ENCODE peak calls at places on chromosomes 7 and 10, in five cellular contexts. R, Z, V, P and F are unnamed samples.

GRCh38 chr7:26265061-26265460 is 26.6 kb upstream of the SNX10 start:
- DNase-seq in Z (no peak), R (no peak), P (no peak), V (no peak), F (no peak)

GRCh38 chr7:155618708-155619633 is 25.5 kb upstream of the RBM33 start:
- DNase-seq in R (no peak), Z (peak), V (peak), P (no peak), F (no peak)

GRCh38 chr10:19592276-19592675 is 224.0 kb upstream of the PLXDC2 start:
- DNase-seq in V (no peak), P (no peak), R (no peak), Z (peak), F (no peak)

GRCh38 chr10:95552680-95553342 is 8.4 kb downstream of the SORBS1 start:
- DNase-seq in P (no peak), R (no peak), Z (no peak), V (no peak), F (no peak)

GRCh38 chr10:62627985-62628384 is 176.5 kb upstream of the ADO start:
- DNase-seq in R (no peak), P (no peak), Z (peak), V (no peak), F (no peak)

GRCh38 chr7:30469303-30469702 is 9.3 kb downstream of the NOD1 start:
- DNase-seq in R (no peak), Z (peak), V (peak), P (no peak), F (no peak)

GRCh38 chr10:8396675-8397074 is 342.2 kb downstream of the GATA3 start:
- DNase-seq in V (no peak), P (no peak), Z (peak), R (no peak), F (no peak)

GRCh38 chr10:122149138-122149606 is 121.9 kb upstream of the BTBD16 start:
- DNase-seq in Z (peak), R (no peak), P (no peak), V (no peak), F (no peak)

GRCh38 chr7:25949672-25950487 is 202.1 kb upstream of the NFE2L3 start:
- DNase-seq in V (peak), P (no peak), R (peak), Z (no peak), F (no peak)

GRCh38 chr7:41832936-41833335 is 130.0 kb upstream of the INHBA start:
- DNase-seq in R (no peak), V (no peak), Z (no peak), P (no peak), F (no peak)

GRCh38 chr7:27453702-27454405 is 208.8 kb downstream of the HIBADH start:
- DNase-seq in P (no peak), R (peak), V (no peak), Z (peak), F (no peak)

GRCh38 chr10:24407928-24408327 is 199.0 kb downstream of the KIAA1217 start:
- DNase-seq in P (no peak), V (no peak), R (no peak), Z (no peak), F (no peak)

GRCh38 chr10:119313645-119314044 is 106.3 kb downstream of the GRK5 start:
- DNase-seq in V (peak), Z (no peak), R (peak), P (no peak), F (peak)

GRCh38 chr7:149770728-149771127 is 2.7 kb downstream of the ZNF467 start:
- DNase-seq in R (no peak), Z (no peak), P (no peak), V (no peak), F (no peak)

GRCh38 chr10:16545126-16545736 is 23.6 kb upstream of the C1QL3 start:
- DNase-seq in R (peak), V (no peak), Z (peak), P (peak), F (peak)

GRCh38 chr10:2836921-2837662 is 230.3 kb upstream of the PFKP start:
- DNase-seq in P (no peak), R (no peak), Z (no peak), V (no peak), F (no peak)

GRCh38 chr10:103602028-103602851 is 108.7 kb downstream of the NEURL1 start:
- DNase-seq in V (no peak), R (no peak), P (no peak), Z (no peak), F (no peak)

GRCh38 chr7:81833401-81833800 is 63.6 kb upstream of the HGF start:
- DNase-seq in P (no peak), Z (peak), V (no peak), R (no peak), F (no peak)

GRCh38 chr10:7410306-7410799 is 481 bp downstream of the SFMBT2 start:
- DNase-seq in R (peak), P (no peak), Z (peak), V (peak), F (no peak)

GRCh38 chr10:110919971-110920881 is 822 bp downstream of the SHOC2 start:
- DNase-seq in R (peak), Z (peak), P (no peak), V (peak), F (no peak)

GRCh38 chr7:157684596-157685429 is 348.0 kb downstream of the DNAJB6 start:
- DNase-seq in P (no peak), R (no peak), V (no peak), Z (no peak), F (no peak)

GRCh38 chr10:124699471-124700292 is 44.5 kb downstream of the FAM53B start:
- DNase-seq in R (no peak), P (no peak), Z (no peak), V (no peak), F (no peak)

GRCh38 chr7:9231683-9232082 is 798.3 kb downstream of the NXPH1 start:
- DNase-seq in R (no peak), Z (no peak), P (no peak), V (no peak), F (no peak)

GRCh38 chr10:118970770-118971169 is 58.7 kb upstream of the NANOS1 start:
- DNase-seq in P (no peak), R (no peak), V (no peak), Z (no peak), F (no peak)

GRCh38 chr7:29937132-29937531 is 52.5 kb downstream of the SCRN1 start:
- DNase-seq in Z (no peak), V (no peak), P (no peak), R (no peak), F (no peak)

GRCh38 chr10:59470570-59470969 is 108.2 kb upstream of the FAM13C start:
- DNase-seq in Z (no peak), R (no peak), P (no peak), V (no peak), F (no peak)

GRCh38 chr7:75616421-75617167 is 122.1 kb downstream of the HIP1 start:
- DNase-seq in Z (no peak), R (peak), P (no peak), V (no peak), F (no peak)

GRCh38 chr10:77877461-77878344 is 48.9 kb downstream of the DLG5 start:
- DNase-seq in P (peak), V (peak), Z (peak), R (peak), F (no peak)

GRCh38 chr7:91945476-91945875 is 4.8 kb downstream of the AKAP9 start:
- DNase-seq in Z (peak), R (peak), P (no peak), V (no peak), F (no peak)

GRCh38 chr7:25259487-25260243 is 31.4 kb upstream of the NPVF start:
- DNase-seq in V (peak), Z (peak), R (peak), P (peak), F (peak)

DNA sequence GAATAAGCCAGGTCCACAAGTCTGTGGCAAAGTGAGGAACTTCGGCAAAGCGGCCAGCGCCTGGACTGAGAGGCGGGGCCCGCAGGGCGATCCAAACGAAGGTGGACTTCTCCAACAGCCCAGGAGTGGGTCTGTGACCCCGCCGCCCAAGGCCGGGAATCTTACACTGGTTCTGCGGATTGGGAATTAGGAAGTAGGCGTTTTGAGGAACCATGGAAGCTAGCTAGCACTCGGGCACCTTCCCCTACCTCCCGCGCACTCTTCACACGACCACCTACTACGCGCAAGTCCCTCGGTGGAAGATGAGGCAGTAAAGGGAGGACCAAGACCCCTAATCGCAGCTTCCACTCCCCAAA is 570 bp upstream of the ARF5 start:
- DNase-seq in R (no peak), V (peak), P (no peak), Z (no peak), F (no peak)
- TF ChIP-seq POLR2A in R (no peak), V (no peak), P (no peak), Z (no peak), F (no peak)

GRCh38 chr10:132514841-132515521 is 22.6 kb upstream of the INPP5A start:
- DNase-seq in R (peak), V (no peak), Z (no peak), P (no peak), F (no peak)
- TF ChIP-seq POLR2A in R (no peak), V (no peak), Z (no peak), P (no peak), F (no peak)

DNA sequence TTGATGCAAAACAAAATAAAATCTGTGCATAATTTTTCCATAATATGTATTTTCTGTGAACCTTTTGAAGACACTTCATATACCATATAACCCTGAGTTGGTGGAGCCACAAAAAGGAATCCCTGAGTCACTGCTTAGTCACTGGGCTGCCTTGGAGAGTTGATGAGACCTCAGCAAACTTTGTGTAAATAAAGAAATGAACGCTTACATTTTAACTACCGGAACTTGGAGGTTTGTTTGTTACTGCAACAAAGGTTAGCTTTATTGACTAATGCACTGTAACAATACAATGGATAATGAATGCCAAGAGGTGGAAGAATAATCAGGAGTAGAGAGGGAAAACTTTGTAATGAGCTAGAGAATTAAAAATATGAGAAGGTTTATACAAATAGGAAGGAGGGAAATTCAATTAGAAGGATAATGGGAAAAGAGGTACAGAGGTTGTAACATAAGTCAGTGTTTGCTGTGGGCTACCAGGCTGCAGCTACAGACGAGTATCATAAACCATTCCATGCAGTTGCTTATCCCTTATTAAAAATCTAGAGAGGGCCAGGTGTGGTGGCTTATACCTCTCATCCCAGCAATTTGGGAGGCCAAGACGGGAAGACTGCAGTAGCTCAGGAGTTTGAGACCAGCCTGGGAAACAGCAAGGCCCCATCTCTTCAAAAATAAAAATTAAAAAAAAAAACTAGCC is 1042.1 kb downstream of the TYW1 start:
- DNase-seq in R (no peak), P (no peak), Z (no peak), V (no peak), F (no peak)
- TF ChIP-seq POLR2A in R (no peak), P (no peak), Z (no peak), V (no peak), F (no peak)

DNA sequence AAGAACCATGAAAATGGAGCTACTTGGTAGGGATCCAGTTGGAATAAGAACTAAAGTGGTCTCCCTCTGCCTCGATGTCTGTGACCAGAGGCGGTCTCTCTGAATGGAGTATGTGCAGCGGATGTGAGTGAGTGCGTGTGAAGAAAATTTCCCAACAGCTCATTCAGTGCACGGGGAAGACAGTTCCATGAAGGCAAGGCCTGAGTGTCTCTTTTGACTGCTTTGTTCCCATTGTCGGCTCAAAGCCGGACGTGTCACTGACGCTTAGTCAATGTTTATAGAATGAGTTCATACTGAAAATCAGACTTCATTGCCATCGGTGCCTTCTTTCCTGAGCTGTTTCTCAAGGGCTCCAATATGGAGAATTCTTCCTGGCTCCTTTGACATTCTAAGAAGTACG is 55.3 kb upstream of the GRB10 start:
- DNase-seq in V (no peak), R (no peak), P (no peak), Z (peak), F (no peak)
- TF ChIP-seq POLR2A in V (no peak), R (no peak), P (no peak), Z (no peak), F (no peak)

GRCh38 chr10:134205-134742 is 981 bp upstream of the ZMYND11 start:
- DNase-seq in V (no peak), Z (peak), R (no peak), P (peak), F (no peak)

GRCh38 chr10:136465-136762 is 1.2 kb downstream of the ZMYND11 start:
- DNase-seq in V (no peak), P (no peak), R (no peak), Z (no peak), F (no peak)

GRCh38 chr10:135601-136464 is 578 bp downstream of the ZMYND11 start:
- DNase-seq in R (peak), Z (peak), V (peak), P (peak), F (peak)

GRCh38 chr10:132961-133898 is 2.0 kb upstream of the ZMYND11 start:
- DNase-seq in Z (peak), V (no peak), P (no peak), R (peak), F (no peak)

GRCh38 chr10:134743-135600 is at the start of gene ZMYND11:
- DNase-seq in Z (peak), P (peak), V (peak), R (peak), F (peak)
- TF ChIP-seq POLR2A in Z (no peak), P (no peak), V (no peak), R (peak), F (peak)

GRCh38 chr10:69123747-69124557 is at the start of gene VPS26A:
- DNase-seq in R (peak), V (peak), Z (peak), P (peak), F (peak)
- TF ChIP-seq POLR2A in R (peak), V (peak), Z (peak), P (peak), F (peak)

GRCh38 chr10:71773221-71773971 is at the start of gene VSIR:
- DNase-seq in P (peak), R (peak), V (peak), Z (peak), F (peak)
- TF ChIP-seq POLR2A in P (peak), R (peak), V (peak), Z (peak), F (peak)

GRCh38 chr7:125599387-125599786 is 669.8 kb upstream of the POT1 start:
- DNase-seq in Z (no peak), P (no peak), R (no peak), V (no peak), F (no peak)
- TF ChIP-seq POLR2A in Z (no peak), P (no peak), R (no peak), V (no peak), F (no peak)

GRCh38 chr10:112379635-112380296 is 5.8 kb downstream of the ACSL5 start:
- DNase-seq in V (peak), P (no peak), Z (peak), R (peak), F (no peak)

GRCh38 chr10:112374724-112375541 is 1.0 kb downstream of the ACSL5 start:
- DNase-seq in P (peak), V (peak), Z (no peak), R (peak), F (peak)

GRCh38 chr10:112376578-112376855 is 2.6 kb downstream of the ACSL5 start:
- DNase-seq in Z (no peak), V (no peak), P (no peak), R (peak), F (no peak)

GRCh38 chr10:112373912-112374338 is at the start of gene ACSL5:
- DNase-seq in V (peak), Z (no peak), R (no peak), P (no peak), F (no peak)

DNA sequence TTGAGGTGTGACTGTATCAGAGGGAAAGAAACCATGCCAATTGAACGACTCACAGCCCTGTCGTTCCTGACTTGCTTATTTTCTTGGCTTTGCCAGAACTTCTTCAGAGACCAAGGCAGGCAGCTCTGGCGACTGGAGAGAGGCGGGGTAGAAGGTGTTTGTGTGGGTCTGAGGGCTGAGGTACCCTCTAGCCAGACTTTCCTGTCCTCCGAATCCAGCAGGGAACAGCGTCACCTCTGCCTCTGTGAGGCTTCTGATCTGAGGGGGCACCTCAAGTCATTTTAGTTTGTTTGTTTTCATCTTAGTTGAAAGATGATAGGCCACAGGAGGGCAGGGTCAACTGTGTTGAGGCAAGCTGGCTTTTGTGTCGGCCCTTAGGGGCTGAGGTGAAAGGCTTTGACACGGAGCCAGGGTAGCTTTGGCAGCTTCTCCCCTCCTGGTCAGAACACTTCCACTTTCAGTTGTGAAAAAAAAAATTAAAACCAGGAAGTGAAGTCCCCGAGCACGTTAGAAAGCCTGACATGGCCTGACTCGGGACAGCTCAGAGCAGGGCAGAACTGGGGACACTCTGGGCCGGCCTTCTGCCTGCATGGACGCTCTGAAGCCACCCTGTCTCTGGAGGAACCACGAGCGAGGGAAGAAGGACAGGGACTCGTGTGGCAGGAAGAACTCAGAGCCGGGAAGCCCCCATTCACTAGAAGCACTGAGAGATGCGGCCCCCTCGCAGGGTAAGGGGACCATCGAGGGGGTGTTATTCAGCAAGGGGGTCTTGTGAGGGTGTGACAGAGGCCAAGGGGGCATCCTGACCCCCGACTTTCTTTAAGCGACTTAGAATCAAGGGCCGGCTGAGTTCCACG is 2.0 kb downstream of the ACSL5 start:
- DNase-seq in Z (peak), R (peak), V (peak), P (peak), F (peak)
- TF ChIP-seq POLR2A in Z (no peak), R (peak), V (peak), P (peak), F (peak)

GRCh38 chr10:94403034-94403822 is 887 bp downstream of the TBC1D12 start:
- DNase-seq in R (no peak), Z (peak), P (peak), V (peak), F (peak)

GRCh38 chr10:94398762-94399161 is 3.6 kb upstream of the TBC1D12 start:
- DNase-seq in R (no peak), Z (no peak), P (no peak), V (no peak), F (no peak)

GRCh38 chr10:94405406-94405805 is 3.1 kb downstream of the TBC1D12 start:
- DNase-seq in R (no peak), V (no peak), Z (no peak), P (no peak), F (no peak)

GRCh38 chr10:94403823-94404228 is 1.5 kb downstream of the TBC1D12 start:
- DNase-seq in V (no peak), P (no peak), R (no peak), Z (no peak), F (no peak)

DNA sequence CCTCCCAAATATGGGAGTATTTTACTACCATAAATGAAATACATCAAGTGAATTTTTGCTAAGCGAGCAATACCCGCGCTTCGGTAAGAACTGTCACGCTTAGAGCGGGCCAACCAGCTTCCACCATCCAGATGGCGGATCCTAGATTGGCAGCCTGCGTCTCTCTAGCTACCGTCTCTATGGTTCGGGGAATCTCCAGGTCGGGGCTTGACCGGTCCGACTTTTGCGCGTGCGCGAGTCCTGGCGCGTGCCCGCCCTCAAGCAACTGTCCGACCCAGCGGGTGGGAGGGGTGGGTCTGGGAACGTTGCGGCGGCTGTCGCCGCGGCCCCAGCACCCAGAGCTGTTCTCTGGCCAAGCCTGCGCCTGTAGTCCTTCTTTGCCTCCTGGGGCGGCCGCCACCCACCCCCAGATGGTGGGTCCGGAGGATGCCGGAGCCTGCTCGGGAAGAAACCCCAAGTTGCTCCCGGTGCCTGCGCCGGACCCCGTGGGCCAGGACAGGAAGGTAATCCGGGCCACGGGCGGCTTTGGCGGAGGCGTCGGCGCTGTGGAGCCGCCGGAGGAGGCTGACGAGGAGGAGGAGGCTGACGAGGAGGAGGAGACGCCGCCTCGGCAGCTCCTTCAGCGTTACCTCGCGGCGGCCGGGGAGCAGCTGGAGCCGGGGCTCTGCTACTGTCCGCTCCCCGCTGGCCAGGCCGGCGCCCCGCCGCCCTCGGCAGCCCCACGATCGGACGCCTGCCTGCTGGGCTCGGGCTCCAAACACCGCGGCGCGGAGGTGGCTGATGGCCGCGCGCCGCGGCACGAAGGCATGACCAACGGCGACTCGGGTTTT is at the start of gene TBC1D12:
- DNase-seq in Z (peak), V (peak), R (no peak), P (peak), F (peak)
- TF ChIP-seq POLR2A in Z (peak), V (peak), R (no peak), P (no peak), F (peak)